ENCODE peak calls at places on chromosomes 3 and 15, in five cellular contexts. One of them, this sample, is unnamed.

GRCh38 chr3:95172144-95172543 is 1109.3 kb downstream of the NSUN3 start:
- DNase-seq in HTR-8/SVneo: no peak
- DNase-seq in H9: no peak
- DNase-seq in mucosa of descending colon: no peak
- DNase-seq in activated T-cell treated with anti-CD3 and anti-CD28 coated beads, Interleukin-2, amount 50 U/mL, for 24 hours: no peak
- DNase-seq in this sample: no peak

GRCh38 chr15:93359037-93359779 is 270.2 kb upstream of the RGMA start:
- DNase-seq in H9: no peak
- DNase-seq in activated T-cell treated with anti-CD3 and anti-CD28 coated beads, Interleukin-2, amount 50 U/mL, for 24 hours: no peak
- DNase-seq in mucosa of descending colon: no peak
- DNase-seq in HTR-8/SVneo: no peak
- DNase-seq in this sample: no peak

GRCh38 chr3:13662238-13662847 is 113.4 kb downstream of the FBLN2 start:
- DNase-seq in HTR-8/SVneo: no peak
- DNase-seq in activated T-cell treated with anti-CD3 and anti-CD28 coated beads, Interleukin-2, amount 50 U/mL, for 24 hours: no peak
- DNase-seq in mucosa of descending colon: no peak
- DNase-seq in H9: no peak
- DNase-seq in this sample: no peak

GRCh38 chr15:40323953-40324937 is 753 bp downstream of the INAFM2 start:
- DNase-seq in mucosa of descending colon: peak; percentile 64
- DNase-seq in H9: no peak
- DNase-seq in HTR-8/SVneo: no peak
- DNase-seq in activated T-cell treated with anti-CD3 and anti-CD28 coated beads, Interleukin-2, amount 50 U/mL, for 24 hours: peak; percentile 61
- DNase-seq in this sample: peak; percentile 90

GRCh38 chr15:69340243-69340991 is 41.7 kb downstream of the PAQR5 start:
- DNase-seq in activated T-cell treated with anti-CD3 and anti-CD28 coated beads, Interleukin-2, amount 50 U/mL, for 24 hours: no peak
- DNase-seq in H9: no peak
- DNase-seq in mucosa of descending colon: no peak
- DNase-seq in HTR-8/SVneo: no peak
- DNase-seq in this sample: no peak

GRCh38 chr15:77607894-77608261 is 24.8 kb downstream of the LINGO1 start:
- DNase-seq in mucosa of descending colon: no peak
- DNase-seq in H9: no peak
- DNase-seq in activated T-cell treated with anti-CD3 and anti-CD28 coated beads, Interleukin-2, amount 50 U/mL, for 24 hours: no peak
- DNase-seq in HTR-8/SVneo: no peak
- DNase-seq in this sample: no peak

GRCh38 chr15:63913786-63914185 is 80.0 kb upstream of the HERC1 start:
- DNase-seq in HTR-8/SVneo: no peak
- DNase-seq in mucosa of descending colon: no peak
- DNase-seq in activated T-cell treated with anti-CD3 and anti-CD28 coated beads, Interleukin-2, amount 50 U/mL, for 24 hours: no peak
- DNase-seq in H9: no peak
- DNase-seq in this sample: peak; percentile 19

GRCh38 chr3:60810876-60811275 is 440.4 kb downstream of the FHIT start:
- DNase-seq in mucosa of descending colon: no peak
- DNase-seq in activated T-cell treated with anti-CD3 and anti-CD28 coated beads, Interleukin-2, amount 50 U/mL, for 24 hours: no peak
- DNase-seq in H9: no peak
- DNase-seq in HTR-8/SVneo: no peak
- DNase-seq in this sample: no peak

GRCh38 chr3:13702226-13702820 is 153.4 kb downstream of the FBLN2 start:
- DNase-seq in mucosa of descending colon: no peak
- DNase-seq in HTR-8/SVneo: no peak
- DNase-seq in activated T-cell treated with anti-CD3 and anti-CD28 coated beads, Interleukin-2, amount 50 U/mL, for 24 hours: no peak
- DNase-seq in H9: no peak
- DNase-seq in this sample: peak; percentile 42

GRCh38 chr3:31288641-31289100 is 244.1 kb upstream of the STT3B start:
- DNase-seq in activated T-cell treated with anti-CD3 and anti-CD28 coated beads, Interleukin-2, amount 50 U/mL, for 24 hours: peak; percentile 41
- DNase-seq in mucosa of descending colon: peak; percentile 30
- DNase-seq in HTR-8/SVneo: peak; percentile 28
- DNase-seq in H9: peak; percentile 53
- DNase-seq in this sample: no peak

GRCh38 chr3:43618142-43618541 is 3.7 kb downstream of the ANO10 start:
- DNase-seq in activated T-cell treated with anti-CD3 and anti-CD28 coated beads, Interleukin-2, amount 50 U/mL, for 24 hours: no peak
- DNase-seq in HTR-8/SVneo: no peak
- DNase-seq in H9: no peak
- DNase-seq in mucosa of descending colon: no peak
- DNase-seq in this sample: no peak

GRCh38 chr15:98653686-98654085 is 5.3 kb downstream of the IGF1R start:
- DNase-seq in mucosa of descending colon: no peak
- DNase-seq in HTR-8/SVneo: no peak
- DNase-seq in activated T-cell treated with anti-CD3 and anti-CD28 coated beads, Interleukin-2, amount 50 U/mL, for 24 hours: no peak
- DNase-seq in H9: no peak
- DNase-seq in this sample: no peak

GRCh38 chr3:5122741-5123706 is 932 bp downstream of the ARL8B start:
- DNase-seq in HTR-8/SVneo: no peak
- DNase-seq in activated T-cell treated with anti-CD3 and anti-CD28 coated beads, Interleukin-2, amount 50 U/mL, for 24 hours: no peak
- DNase-seq in H9: peak; percentile 31
- DNase-seq in mucosa of descending colon: peak; percentile 47
- DNase-seq in this sample: no peak

GRCh38 chr15:64092864-64093626 is 593 bp downstream of the CIAO2A start:
- DNase-seq in H9: peak; percentile 57
- DNase-seq in HTR-8/SVneo: peak; percentile 30
- DNase-seq in mucosa of descending colon: peak; percentile 68
- DNase-seq in activated T-cell treated with anti-CD3 and anti-CD28 coated beads, Interleukin-2, amount 50 U/mL, for 24 hours: peak; percentile 60
- DNase-seq in this sample: peak; percentile 88

GRCh38 chr3:110738531-110738930 is 333.1 kb upstream of the NECTIN3 start:
- DNase-seq in H9: no peak
- DNase-seq in mucosa of descending colon: no peak
- DNase-seq in HTR-8/SVneo: peak; percentile 4
- DNase-seq in activated T-cell treated with anti-CD3 and anti-CD28 coated beads, Interleukin-2, amount 50 U/mL, for 24 hours: no peak
- DNase-seq in this sample: no peak

GRCh38 chr3:172096881-172097420 is 57.6 kb downstream of the FNDC3B start:
- DNase-seq in activated T-cell treated with anti-CD3 and anti-CD28 coated beads, Interleukin-2, amount 50 U/mL, for 24 hours: no peak
- DNase-seq in HTR-8/SVneo: no peak
- DNase-seq in mucosa of descending colon: no peak
- DNase-seq in H9: no peak
- DNase-seq in this sample: no peak